ENCODE peak calls at places on chromosomes 4 and X, in seven cellular contexts. One of them, this sample, is unnamed.
A peak's percentile ranks its signal among the peaks of the same experiment; 100 is the strongest.

GRCh38 chr4:10773656-10774055 is 89.1 kb upstream of the CLNK start:
- DNase-seq in astrocyte: no peak
- DNase-seq in HCT116: no peak
- DNase-seq in neural progenitor cell: no peak
- DNase-seq in PC-3: no peak
- DNase-seq in K562: no peak
- DNase-seq in OCI-LY7: no peak
- DNase-seq in this sample: no peak

GRCh38 chr4:98482847-98483806 is 175.3 kb downstream of the TSPAN5 start:
- DNase-seq in OCI-LY7: no peak
- DNase-seq in PC-3: peak; percentile 82
- DNase-seq in K562: no peak
- DNase-seq in HCT116: peak; percentile 10
- DNase-seq in neural progenitor cell: no peak
- DNase-seq in astrocyte: peak; percentile 88
- DNase-seq in this sample: no peak

GRCh38 chrX:34467437-34467836 is 189.6 kb downstream of the TMEM47 start:
- DNase-seq in HCT116: no peak
- DNase-seq in astrocyte: no peak
- DNase-seq in PC-3: no peak
- DNase-seq in OCI-LY7: no peak
- DNase-seq in K562: no peak
- DNase-seq in neural progenitor cell: no peak
- DNase-seq in this sample: no peak

GRCh38 chr4:182938213-182938645 is 21.0 kb upstream of the DCTD start:
- DNase-seq in HCT116: peak; percentile 73
- DNase-seq in PC-3: peak; percentile 75
- DNase-seq in astrocyte: peak; percentile 27
- DNase-seq in neural progenitor cell: peak; percentile 75
- DNase-seq in OCI-LY7: peak; percentile 39
- DNase-seq in K562: peak; percentile 77
- DNase-seq in this sample: peak; percentile 61

GRCh38 chr4:76485450-76485849 is 50.4 kb downstream of the SHROOM3 start:
- DNase-seq in neural progenitor cell: peak; percentile 40
- DNase-seq in PC-3: peak; percentile 69
- DNase-seq in HCT116: peak; percentile 62
- DNase-seq in K562: no peak
- DNase-seq in OCI-LY7: no peak
- DNase-seq in astrocyte: peak; percentile 29
- DNase-seq in this sample: no peak

GRCh38 chrX:23898412-23898959 is 9.3 kb downstream of the APOO start:
- DNase-seq in HCT116: no peak
- DNase-seq in astrocyte: peak; percentile 58
- DNase-seq in PC-3: peak; percentile 69
- DNase-seq in neural progenitor cell: no peak
- DNase-seq in OCI-LY7: no peak
- DNase-seq in K562: no peak
- DNase-seq in this sample: no peak

GRCh38 chr4:19496752-19497151 is 755.0 kb upstream of the SLIT2 start:
- DNase-seq in neural progenitor cell: no peak
- DNase-seq in OCI-LY7: no peak
- DNase-seq in K562: no peak
- DNase-seq in PC-3: no peak
- DNase-seq in HCT116: no peak
- DNase-seq in astrocyte: no peak
- DNase-seq in this sample: no peak

GRCh38 chr4:119040711-119041185 is 94.9 kb upstream of the MYOZ2 start:
- DNase-seq in astrocyte: peak; percentile 93
- DNase-seq in HCT116: no peak
- DNase-seq in PC-3: peak; percentile 21
- DNase-seq in OCI-LY7: no peak
- DNase-seq in neural progenitor cell: peak; percentile 65
- DNase-seq in K562: no peak
- DNase-seq in this sample: no peak

GRCh38 chr4:141905751-141906150 is 269.4 kb downstream of the IL15 start:
- DNase-seq in PC-3: peak; percentile 91
- DNase-seq in OCI-LY7: no peak
- DNase-seq in neural progenitor cell: no peak
- DNase-seq in K562: no peak
- DNase-seq in HCT116: no peak
- DNase-seq in astrocyte: peak; percentile 81
- DNase-seq in this sample: no peak

GRCh38 chrX:123924181-123924580 is 37.3 kb upstream of the STAG2 start:
- DNase-seq in neural progenitor cell: no peak
- DNase-seq in HCT116: no peak
- DNase-seq in astrocyte: no peak
- DNase-seq in K562: no peak
- DNase-seq in OCI-LY7: no peak
- DNase-seq in PC-3: no peak
- DNase-seq in this sample: no peak

GRCh38 chr4:122702939-122703338 is 29.6 kb upstream of the BBS12 start:
- DNase-seq in PC-3: peak; percentile 6
- DNase-seq in neural progenitor cell: no peak
- DNase-seq in HCT116: no peak
- DNase-seq in astrocyte: no peak
- DNase-seq in K562: no peak
- DNase-seq in OCI-LY7: no peak
- DNase-seq in this sample: no peak

GRCh38 chrX:108582151-108582550 is 142.5 kb downstream of the COL4A5 start:
- DNase-seq in HCT116: no peak
- DNase-seq in OCI-LY7: no peak
- DNase-seq in K562: no peak
- DNase-seq in astrocyte: no peak
- DNase-seq in PC-3: no peak
- DNase-seq in neural progenitor cell: peak; percentile 26
- DNase-seq in this sample: no peak

DNA sequence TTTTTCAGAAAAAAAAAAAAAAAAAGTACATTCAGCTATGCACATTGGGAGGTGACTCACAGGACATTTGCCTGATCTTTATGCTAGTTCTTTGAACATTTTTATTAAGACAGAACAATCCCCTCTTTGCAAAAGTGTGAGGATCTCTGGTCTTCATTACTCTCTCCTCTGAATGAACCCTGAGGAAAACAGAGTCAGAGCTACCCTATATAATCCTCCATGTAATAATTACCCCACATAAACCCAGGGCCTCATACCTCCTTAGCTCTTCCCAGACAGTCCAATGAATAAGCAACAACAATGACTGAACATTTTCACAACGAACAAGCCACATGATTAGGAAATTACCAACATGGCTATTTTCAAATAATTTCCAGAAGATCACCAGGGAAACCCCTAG is 37.9 kb downstream of the TBC1D9 start:
- DNase-seq in PC-3: no peak
- DNase-seq in neural progenitor cell: no peak
- DNase-seq in OCI-LY7: no peak
- DNase-seq in K562: no peak
- DNase-seq in HCT116: no peak
- DNase-seq in astrocyte: peak; percentile 45
- DNase-seq in this sample: no peak
- H3K4me1 ChIP-seq in PC-3: peaks cover 12% of the 10 kb centered on the region
- H3K4me1 ChIP-seq in neural progenitor cell: no peaks in the 10 kb centered on the region
- H3K4me1 ChIP-seq in OCI-LY7: peaks cover 57% of the 10 kb centered on the region
- H3K4me1 ChIP-seq in K562: no peaks in the 10 kb centered on the region
- H3K4me1 ChIP-seq in HCT116: no peaks in the 10 kb centered on the region
- H3K4me1 ChIP-seq in astrocyte: peaks cover 11% of the 10 kb centered on the region
- H3K4me1 ChIP-seq in this sample: peaks cover 26% of the 10 kb centered on the region

GRCh38 chr4:102722740-102723139 is 38.0 kb downstream of the MANBA start:
- DNase-seq in OCI-LY7: no peak
- DNase-seq in astrocyte: no peak
- DNase-seq in PC-3: no peak
- DNase-seq in K562: no peak
- DNase-seq in neural progenitor cell: no peak
- DNase-seq in HCT116: no peak
- DNase-seq in this sample: no peak
- H3K4me3 ChIP-seq in OCI-LY7: no peak overlapping the region
- H3K4me3 ChIP-seq in astrocyte: no peak overlapping the region
- H3K4me3 ChIP-seq in PC-3: no peak overlapping the region
- H3K4me3 ChIP-seq in K562: no peak overlapping the region
- H3K4me3 ChIP-seq in neural progenitor cell: no peak overlapping the region
- H3K4me3 ChIP-seq in HCT116: no peak overlapping the region
- H3K4me3 ChIP-seq in this sample: no peak overlapping the region

DNA sequence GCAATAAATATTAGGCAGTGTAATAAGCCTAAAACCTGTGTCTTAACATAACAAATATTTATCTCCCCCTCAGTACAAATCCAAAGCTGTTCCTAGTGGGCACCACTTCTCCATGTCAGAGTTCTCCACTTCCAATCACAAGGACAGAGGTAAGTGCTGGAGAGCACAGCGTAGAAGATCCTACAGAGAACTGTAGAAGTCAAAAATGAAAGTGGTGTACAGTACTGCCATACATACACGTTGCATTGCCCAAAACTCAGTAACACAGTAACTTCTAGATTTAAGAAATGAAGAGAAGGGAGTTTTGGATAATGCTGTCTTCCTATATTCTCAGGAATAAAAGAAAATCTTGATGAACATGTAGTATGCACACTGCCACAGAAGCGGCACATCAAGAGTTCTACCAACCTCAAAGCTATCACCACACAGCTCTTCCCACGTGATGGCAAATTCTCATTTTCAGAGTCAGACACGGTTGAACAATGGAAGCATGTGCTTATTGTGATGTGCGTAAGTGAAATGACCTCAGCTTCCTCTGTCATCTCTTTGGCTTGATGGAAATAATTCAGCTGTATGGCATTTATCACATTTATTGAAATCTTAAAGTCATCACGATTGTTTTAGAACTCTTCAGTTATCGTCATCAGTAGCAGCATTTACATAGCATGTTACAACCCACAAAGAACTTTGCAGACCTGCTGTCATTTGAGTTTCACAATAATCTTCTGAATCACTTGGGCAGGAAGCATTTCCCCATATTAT is 27.1 kb upstream of the SPANXN4 start:
- DNase-seq in HCT116: no peak
- DNase-seq in PC-3: peak; percentile 37
- DNase-seq in K562: no peak
- DNase-seq in astrocyte: no peak
- DNase-seq in neural progenitor cell: no peak
- DNase-seq in OCI-LY7: no peak
- DNase-seq in this sample: no peak
- H3K4me2 ChIP-seq in HCT116: no peak overlapping the region
- H3K4me2 ChIP-seq in PC-3: peak overlapping the region; percentile 48
- H3K4me2 ChIP-seq in K562: no peak overlapping the region
- H3K4me2 ChIP-seq in astrocyte: no peak overlapping the region
- H3K4me2 ChIP-seq in neural progenitor cell: no peak overlapping the region
- H3K4me2 ChIP-seq in OCI-LY7: no peak overlapping the region
- H3K4me2 ChIP-seq in this sample: no peak overlapping the region

DNA sequence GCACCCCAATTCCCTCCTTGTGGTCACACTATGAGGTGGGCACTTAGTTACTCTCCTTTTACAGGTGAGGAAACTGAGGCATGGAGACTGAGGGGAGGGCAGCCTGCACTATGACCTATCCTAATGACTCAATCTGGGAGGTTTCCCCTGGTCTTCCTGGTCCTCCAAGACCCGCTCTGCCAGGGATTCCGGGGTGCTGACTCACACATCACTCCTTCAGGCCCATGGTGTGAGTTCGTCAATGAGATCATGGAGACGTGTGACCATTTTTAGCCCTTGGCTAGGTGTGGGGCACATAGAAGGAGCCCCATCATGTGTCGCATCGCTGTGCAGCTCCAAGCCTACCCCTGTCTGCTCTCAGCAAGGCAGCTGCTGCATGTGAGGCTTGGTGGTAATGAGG is 32.4 kb upstream of the BCOR start:
- DNase-seq in HCT116: peak; percentile 37
- DNase-seq in neural progenitor cell: no peak
- DNase-seq in astrocyte: peak; percentile 80
- DNase-seq in K562: no peak
- DNase-seq in PC-3: peak; percentile 53
- DNase-seq in OCI-LY7: no peak
- DNase-seq in this sample: no peak
- H3K4me1 ChIP-seq in HCT116: peaks cover 43% of the 10 kb centered on the region
- H3K4me1 ChIP-seq in neural progenitor cell: no peaks in the 10 kb centered on the region
- H3K4me1 ChIP-seq in astrocyte: peaks cover 23% of the 10 kb centered on the region
- H3K4me1 ChIP-seq in K562: peaks cover 30% of the 10 kb centered on the region
- H3K4me1 ChIP-seq in PC-3: peaks cover 18% of the 10 kb centered on the region
- H3K4me1 ChIP-seq in OCI-LY7: peaks cover 38% of the 10 kb centered on the region
- H3K4me1 ChIP-seq in this sample: no peaks in the 10 kb centered on the region

GRCh38 chr4:3270141-3270611 is 21.2 kb downstream of the MSANTD1 start:
- DNase-seq in PC-3: no peak
- DNase-seq in HCT116: no peak
- DNase-seq in astrocyte: peak; percentile 14
- DNase-seq in OCI-LY7: no peak
- DNase-seq in neural progenitor cell: peak; percentile 1
- DNase-seq in K562: no peak
- DNase-seq in this sample: no peak

GRCh38 chr4:3268395-3269104 is 19.6 kb downstream of the MSANTD1 start:
- DNase-seq in HCT116: no peak
- DNase-seq in PC-3: no peak
- DNase-seq in neural progenitor cell: peak; percentile 1
- DNase-seq in K562: no peak
- DNase-seq in astrocyte: no peak
- DNase-seq in OCI-LY7: no peak
- DNase-seq in this sample: no peak

GRCh38 chr4:3271131-3271530 is 21.7 kb upstream of the RGS12 start:
- DNase-seq in K562: no peak
- DNase-seq in neural progenitor cell: no peak
- DNase-seq in HCT116: no peak
- DNase-seq in astrocyte: no peak
- DNase-seq in PC-3: no peak
- DNase-seq in OCI-LY7: no peak
- DNase-seq in this sample: no peak

GRCh38 chr4:3267576-3268394 is 18.8 kb downstream of the MSANTD1 start:
- DNase-seq in PC-3: no peak
- DNase-seq in OCI-LY7: no peak
- DNase-seq in astrocyte: no peak
- DNase-seq in HCT116: no peak
- DNase-seq in neural progenitor cell: peak; percentile 5
- DNase-seq in K562: no peak
- DNase-seq in this sample: no peak

DNA sequence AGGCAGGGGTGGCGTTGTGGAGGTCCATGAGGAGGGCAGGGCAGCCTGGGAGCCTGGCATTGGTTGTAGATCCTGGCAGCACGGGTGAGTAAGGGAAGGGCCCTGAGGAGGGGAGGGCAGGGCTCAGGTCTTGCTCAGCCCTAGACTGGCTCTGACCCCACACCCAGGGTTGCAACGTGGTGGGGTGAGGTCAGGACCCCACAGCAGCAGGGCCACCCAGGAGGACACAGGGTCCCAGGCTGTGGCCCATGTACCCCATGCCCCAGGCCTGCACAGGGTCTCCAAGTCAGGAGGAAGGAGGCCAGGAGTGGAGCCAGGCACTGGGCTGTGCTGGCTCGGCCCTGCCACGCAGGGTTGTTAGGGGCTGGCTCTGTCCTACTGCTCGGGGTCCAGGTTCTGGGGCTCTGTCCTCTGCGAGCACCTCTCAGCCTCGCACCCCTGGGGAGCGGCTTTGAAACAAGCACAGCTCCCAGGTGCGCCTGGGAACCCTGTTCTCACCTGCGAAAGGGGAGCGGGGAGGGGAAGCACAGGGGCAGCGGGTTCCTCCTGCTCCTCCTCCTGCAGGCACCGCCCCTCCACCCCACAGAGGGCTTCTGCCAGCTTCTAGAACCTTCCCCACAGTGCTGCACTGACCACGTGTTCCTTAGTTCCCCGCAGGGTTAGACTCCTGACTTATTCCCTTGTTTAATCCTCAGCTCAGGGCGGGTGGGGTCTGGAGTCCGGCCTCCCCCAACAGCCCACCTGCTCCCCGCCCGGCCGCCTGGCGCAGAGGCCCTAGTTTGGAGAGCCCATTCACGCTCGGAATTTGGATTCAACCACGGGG is 20.4 kb downstream of the MSANTD1 start:
- DNase-seq in HCT116: no peak
- DNase-seq in PC-3: no peak
- DNase-seq in K562: no peak
- DNase-seq in neural progenitor cell: peak; percentile 1
- DNase-seq in OCI-LY7: no peak
- DNase-seq in astrocyte: no peak
- DNase-seq in this sample: no peak
- H3K4me3 ChIP-seq in HCT116: no peak overlapping the region
- H3K4me3 ChIP-seq in PC-3: no peak overlapping the region
- H3K4me3 ChIP-seq in K562: no peak overlapping the region
- H3K4me3 ChIP-seq in neural progenitor cell: no peak overlapping the region
- H3K4me3 ChIP-seq in OCI-LY7: no peak overlapping the region
- H3K4me3 ChIP-seq in astrocyte: no peak overlapping the region
- H3K4me3 ChIP-seq in this sample: no peak overlapping the region

This sample was measured in Karpas-422.